ENCODE peak calls at places on chromosome 14, in six cellular contexts. One of them, this sample, is unnamed.

GRCh38 chr14:61568572-61569011 is 126.7 kb upstream of the HIF1A start:
- DNase-seq in RWPE1: no peak
- DNase-seq in AG04450: no peak
- DNase-seq in Caco-2: no peak
- DNase-seq in fibroblast of mammary gland: no peak
- DNase-seq in heart right ventricle: peak
- DNase-seq in this sample: peak

GRCh38 chr14:92719890-92720323 is 28.5 kb downstream of the LGMN start:
- DNase-seq in RWPE1: no peak
- DNase-seq in AG04450: no peak
- DNase-seq in Caco-2: peak
- DNase-seq in fibroblast of mammary gland: peak
- DNase-seq in heart right ventricle: no peak
- DNase-seq in this sample: no peak

GRCh38 chr14:75283162-75283883 is 4.7 kb downstream of the FOS start:
- DNase-seq in RWPE1: no peak
- DNase-seq in AG04450: no peak
- DNase-seq in Caco-2: peak
- DNase-seq in fibroblast of mammary gland: no peak
- DNase-seq in heart right ventricle: no peak
- DNase-seq in this sample: no peak

GRCh38 chr14:43934102-43934501 is 573.0 kb downstream of the FSCB start:
- DNase-seq in RWPE1: no peak
- DNase-seq in AG04450: no peak
- DNase-seq in Caco-2: no peak
- DNase-seq in fibroblast of mammary gland: no peak
- DNase-seq in heart right ventricle: no peak
- DNase-seq in this sample: no peak

GRCh38 chr14:33657478-33657877 is 293.4 kb downstream of the EGLN3 start:
- DNase-seq in RWPE1: no peak
- DNase-seq in AG04450: no peak
- DNase-seq in Caco-2: no peak
- DNase-seq in fibroblast of mammary gland: peak
- DNase-seq in heart right ventricle: no peak
- DNase-seq in this sample: no peak

GRCh38 chr14:62280366-62280765 is 518.1 kb downstream of the SNAPC1 start:
- DNase-seq in RWPE1: no peak
- DNase-seq in AG04450: no peak
- DNase-seq in Caco-2: no peak
- DNase-seq in fibroblast of mammary gland: no peak
- DNase-seq in heart right ventricle: no peak
- DNase-seq in this sample: no peak

GRCh38 chr14:94356379-94357056 is 31.9 kb downstream of the SERPINA1 start:
- DNase-seq in RWPE1: no peak
- DNase-seq in AG04450: no peak
- DNase-seq in Caco-2: no peak
- DNase-seq in fibroblast of mammary gland: no peak
- DNase-seq in heart right ventricle: no peak
- DNase-seq in this sample: no peak

GRCh38 chr14:64704743-64705405 is 650 bp downstream of the PLEKHG3 start:
- DNase-seq in RWPE1: no peak
- DNase-seq in AG04450: no peak
- DNase-seq in Caco-2: peak
- DNase-seq in fibroblast of mammary gland: no peak
- DNase-seq in heart right ventricle: peak
- DNase-seq in this sample: peak

GRCh38 chr14:31263485-31264133 is 56.0 kb upstream of the HECTD1 start:
- DNase-seq in RWPE1: peak
- DNase-seq in AG04450: peak
- DNase-seq in Caco-2: peak
- DNase-seq in fibroblast of mammary gland: peak
- DNase-seq in heart right ventricle: no peak
- DNase-seq in this sample: no peak

GRCh38 chr14:45135181-45135580 is 549 bp upstream of the FANCM start:
- DNase-seq in RWPE1: no peak
- DNase-seq in AG04450: no peak
- DNase-seq in Caco-2: no peak
- DNase-seq in fibroblast of mammary gland: peak
- DNase-seq in heart right ventricle: no peak
- DNase-seq in this sample: no peak

GRCh38 chr14:69505338-69506240 is 21.1 kb downstream of the PLEKHD1 start:
- DNase-seq in RWPE1: no peak
- DNase-seq in AG04450: no peak
- DNase-seq in Caco-2: no peak
- DNase-seq in fibroblast of mammary gland: no peak
- DNase-seq in heart right ventricle: no peak
- DNase-seq in this sample: no peak

DNA sequence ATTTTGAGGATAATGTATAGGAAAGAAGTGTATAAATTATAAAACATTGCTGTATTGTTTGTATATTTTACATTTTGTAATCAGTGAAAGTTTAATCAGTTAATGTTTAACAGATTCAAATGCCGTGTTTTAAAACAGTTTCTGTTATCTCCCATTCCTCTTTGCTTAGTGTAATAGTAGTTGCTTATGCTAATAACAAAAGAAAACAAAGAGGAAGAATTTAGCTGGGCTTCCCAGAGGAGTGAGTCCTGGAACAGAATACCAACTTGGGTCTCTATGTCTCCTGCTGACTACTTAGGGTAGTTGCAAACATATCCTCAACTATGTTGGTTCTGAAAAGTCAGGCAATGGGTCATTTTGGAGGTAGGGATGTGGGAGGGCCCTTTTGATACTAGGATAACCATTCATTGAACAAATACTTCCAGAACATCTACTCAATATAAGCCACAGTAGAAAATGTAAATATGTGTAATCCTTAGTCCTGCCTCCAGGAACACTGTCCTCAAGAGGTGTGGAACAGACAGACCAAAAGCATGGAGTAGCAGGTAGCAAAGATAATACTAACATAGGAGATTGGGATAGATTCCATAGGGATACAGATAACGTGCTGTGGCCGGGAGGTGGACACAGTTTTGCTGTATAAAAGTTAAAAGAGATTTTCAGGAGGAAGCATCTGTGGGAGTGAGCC is 36.1 kb upstream of the EVL start:
- DNase-seq in RWPE1: no peak
- DNase-seq in AG04450: no peak
- DNase-seq in Caco-2: no peak
- DNase-seq in fibroblast of mammary gland: peak
- DNase-seq in heart right ventricle: no peak
- DNase-seq in this sample: no peak
- TF ChIP-seq CTCF in RWPE1: no peak
- TF ChIP-seq CTCF in AG04450: no peak
- TF ChIP-seq CTCF in Caco-2: no peak
- TF ChIP-seq CTCF in fibroblast of mammary gland: peak
- TF ChIP-seq CTCF in heart right ventricle: no peak
- TF ChIP-seq CTCF in this sample: no peak

GRCh38 chr14:51239813-51240803 is at the start of gene TMX1:
- DNase-seq in RWPE1: peak
- DNase-seq in AG04450: peak
- DNase-seq in Caco-2: peak
- DNase-seq in fibroblast of mammary gland: peak
- DNase-seq in heart right ventricle: peak
- DNase-seq in this sample: peak
- TF ChIP-seq CTCF in RWPE1: no peak
- TF ChIP-seq CTCF in AG04450: peak
- TF ChIP-seq CTCF in Caco-2: peak
- TF ChIP-seq CTCF in fibroblast of mammary gland: no peak
- TF ChIP-seq CTCF in heart right ventricle: no peak
- TF ChIP-seq CTCF in this sample: no peak

GRCh38 chr14:49598479-49599301 is at the start of gene LRR1:
- DNase-seq in RWPE1: peak
- DNase-seq in AG04450: peak
- DNase-seq in Caco-2: peak
- DNase-seq in fibroblast of mammary gland: peak
- DNase-seq in heart right ventricle: peak
- DNase-seq in this sample: peak
- TF ChIP-seq CTCF in RWPE1: no peak
- TF ChIP-seq CTCF in AG04450: no peak
- TF ChIP-seq CTCF in Caco-2: no peak
- TF ChIP-seq CTCF in fibroblast of mammary gland: no peak
- TF ChIP-seq CTCF in heart right ventricle: no peak
- TF ChIP-seq CTCF in this sample: no peak

GRCh38 chr14:99753225-99754140 is 39.7 kb upstream of the EML1 start:
- DNase-seq in RWPE1: no peak
- DNase-seq in AG04450: no peak
- DNase-seq in Caco-2: no peak
- DNase-seq in fibroblast of mammary gland: no peak
- DNase-seq in heart right ventricle: no peak
- DNase-seq in this sample: no peak
- TF ChIP-seq CTCF in RWPE1: no peak
- TF ChIP-seq CTCF in AG04450: no peak
- TF ChIP-seq CTCF in Caco-2: no peak
- TF ChIP-seq CTCF in fibroblast of mammary gland: no peak
- TF ChIP-seq CTCF in heart right ventricle: no peak
- TF ChIP-seq CTCF in this sample: no peak

DNA sequence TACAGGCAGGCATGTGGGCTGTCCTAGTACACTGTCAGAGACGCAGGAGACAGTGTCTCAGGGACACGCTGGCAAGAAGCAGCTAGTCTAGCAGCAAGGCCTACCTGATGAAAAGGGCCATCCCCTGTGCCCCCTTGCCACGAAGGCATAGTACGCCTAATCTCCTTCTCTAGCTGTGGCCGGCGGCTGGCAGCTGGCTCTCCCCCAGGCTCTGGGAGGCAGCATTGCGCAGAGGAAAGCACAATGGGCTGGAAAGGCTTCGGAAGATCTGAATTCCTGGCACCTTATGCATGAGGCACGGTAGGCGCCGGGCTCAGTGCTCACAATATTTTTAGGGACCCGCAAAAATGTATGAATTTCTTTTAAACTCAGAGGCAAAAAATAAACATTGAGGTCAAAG is 16.0 kb upstream of the PLEKHH1 start:
- DNase-seq in RWPE1: no peak
- DNase-seq in AG04450: no peak
- DNase-seq in Caco-2: no peak
- DNase-seq in fibroblast of mammary gland: no peak
- DNase-seq in heart right ventricle: peak
- DNase-seq in this sample: peak
- TF ChIP-seq CTCF in RWPE1: no peak
- TF ChIP-seq CTCF in AG04450: no peak
- TF ChIP-seq CTCF in Caco-2: peak
- TF ChIP-seq CTCF in fibroblast of mammary gland: no peak
- TF ChIP-seq CTCF in heart right ventricle: no peak
- TF ChIP-seq CTCF in this sample: no peak

This sample was measured in endothelial cell.